ENCODE peak calls at places on chromosome X, in five cellular contexts. Z, E, K, C and D are unnamed samples.

GRCh38 chrX:68708503-68709290 is 61.2 kb downstream of the STARD8 start:
- DNase-seq in K (no peak), E (no peak), C (no peak), Z (no peak), D (no peak)

GRCh38 chrX:118510076-118510475 is 14.5 kb downstream of the DOCK11 start:
- DNase-seq in Z (no peak), C (no peak), K (no peak), E (no peak), D (no peak)

GRCh38 chrX:107551546-107551945 is 76.8 kb upstream of the PRPS1 start:
- DNase-seq in Z (no peak), K (no peak), C (no peak), E (no peak), D (no peak)

GRCh38 chrX:1224954-1225353 is 12.5 kb upstream of the CRLF2 start:
- DNase-seq in E (no peak), C (peak; percentile 21), Z (no peak), K (no peak), D (no peak)

GRCh38 chrX:150478496-150479492 is 89.6 kb upstream of the MTM1 start:
- DNase-seq in E (no peak), K (peak; percentile 20), Z (no peak), C (no peak), D (no peak)

GRCh38 chrX:109655802-109656201 is 30.8 kb upstream of the KCNE5 start:
- DNase-seq in E (no peak), C (no peak), Z (no peak), K (no peak), D (no peak)

GRCh38 chrX:68995386-68995779 is 166.6 kb downstream of the EFNB1 start:
- DNase-seq in C (no peak), E (no peak), Z (no peak), K (no peak), D (no peak)

GRCh38 chrX:38817004-38817703 is 15.9 kb downstream of the MID1IP1 start:
- DNase-seq in C (no peak), E (no peak), K (no peak), Z (no peak), D (peak; percentile 12)

GRCh38 chrX:119880552-119881437 is 9.2 kb downstream of the NDUFA1 start:
- DNase-seq in K (peak; percentile 35), E (no peak), Z (peak; percentile 36), C (no peak), D (peak; percentile 66)

GRCh38 chrX:39753296-39753996 is 344.3 kb downstream of the BCOR start:
- DNase-seq in Z (no peak), C (no peak), K (no peak), E (no peak), D (peak; percentile 50)

GRCh38 chrX:29376584-29376983 is 789.3 kb downstream of the IL1RAPL1 start:
- DNase-seq in C (no peak), K (no peak), E (no peak), Z (no peak), D (no peak)

GRCh38 chrX:120242807-120243206 is 7.8 kb upstream of the ZBTB33 start:
- DNase-seq in C (no peak), Z (no peak), K (no peak), E (no peak), D (no peak)

GRCh38 chrX:100980608-100981497 is 11.3 kb downstream of the ARL13A start:
- DNase-seq in C (peak; percentile 79), K (no peak), E (peak; percentile 61), Z (peak; percentile 16), D (peak; percentile 62)

GRCh38 chrX:110167952-110168451 is 149.9 kb downstream of the AMMECR1 start:
- DNase-seq in C (no peak), Z (peak; percentile 36), K (peak; percentile 53), E (no peak), D (peak; percentile 62)

GRCh38 chrX:63128509-63128908 is 222.6 kb downstream of the SPIN4 start:
- DNase-seq in C (no peak), Z (no peak), E (no peak), K (peak; percentile 9), D (peak; percentile 0)

GRCh38 chrX:121479406-121479805 is 432.0 kb downstream of the GLUD2 start:
- DNase-seq in Z (no peak), E (no peak), C (no peak), K (no peak), D (no peak)

GRCh38 chrX:29090811-29091210 is 503.6 kb downstream of the IL1RAPL1 start:
- DNase-seq in Z (no peak), E (no peak), C (no peak), K (no peak), D (peak; percentile 41)

GRCh38 chrX:153640736-153641574 is 6.0 kb upstream of the DUSP9 start:
- DNase-seq in Z (no peak), C (no peak), E (no peak), K (no peak), D (no peak)

GRCh38 chrX:30312858-30313257 is 3.7 kb upstream of the NR0B1 start:
- DNase-seq in Z (no peak), K (no peak), E (no peak), C (no peak), D (no peak)

GRCh38 chrX:136850441-136851175 is 29.9 kb downstream of the RBMX start:
- DNase-seq in C (no peak), Z (no peak), E (no peak), K (no peak), D (peak; percentile 56)

GRCh38 chrX:130718137-130718536 is 184.9 kb downstream of the ENOX2 start:
- DNase-seq in E (no peak), C (no peak), K (no peak), Z (no peak), D (no peak)

GRCh38 chrX:151830911-151831310 is 81.8 kb upstream of the MAGEA4 start:
- DNase-seq in K (no peak), E (no peak), C (no peak), Z (no peak), D (no peak)

GRCh38 chrX:1416965-1417760 is 25.2 kb upstream of the SLC25A6 start:
- DNase-seq in Z (no peak), E (no peak), K (no peak), C (peak; percentile 27), D (no peak)

GRCh38 chrX:148290937-148291336 is 209.5 kb upstream of the AFF2 start:
- DNase-seq in Z (no peak), K (no peak), C (no peak), E (no peak), D (no peak)
- H3K4me1 ChIP-seq in Z (no peaks in the 10 kb centered on the region), K (no peaks in the 10 kb centered on the region), C (no peaks in the 10 kb centered on the region), E (no peaks in the 10 kb centered on the region), D (no peaks in the 10 kb centered on the region)

DNA sequence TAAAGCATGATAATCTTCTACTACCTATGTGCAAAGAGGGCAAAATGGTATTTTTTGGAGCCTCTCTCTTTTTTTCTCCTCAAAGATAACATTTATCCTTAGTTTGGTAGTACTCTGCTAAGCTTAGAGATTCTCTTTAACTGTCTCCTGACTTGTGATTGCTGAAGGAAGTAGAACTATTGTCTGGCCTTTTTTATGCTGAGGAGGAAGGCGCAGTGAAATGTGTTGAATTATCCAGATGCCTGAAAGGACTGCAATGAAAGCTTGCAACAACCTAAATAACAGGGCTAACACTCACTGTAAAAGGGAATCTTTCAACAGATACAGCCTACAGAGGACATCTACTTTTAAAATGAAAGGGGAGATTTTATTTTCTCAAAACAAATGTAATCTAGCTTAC is 59.5 kb upstream of the CCDC160 start:
- DNase-seq in K (no peak), C (no peak), E (no peak), Z (no peak), D (peak; percentile 15)
- H3K4me1 ChIP-seq in K (peaks cover 9% of the 10 kb centered on the region), C (no peaks in the 10 kb centered on the region), E (no peaks in the 10 kb centered on the region), Z (no peaks in the 10 kb centered on the region), D (peaks cover 52% of the 10 kb centered on the region)

GRCh38 chrX:112851161-112851779 is 10.6 kb upstream of the AMOT start:
- DNase-seq in C (no peak), K (no peak), E (no peak), Z (no peak), D (no peak)
- H3K4me1 ChIP-seq in C (no peaks in the 10 kb centered on the region), K (no peaks in the 10 kb centered on the region), E (no peaks in the 10 kb centered on the region), Z (no peaks in the 10 kb centered on the region), D (peaks cover 6% of the 10 kb centered on the region)

DNA sequence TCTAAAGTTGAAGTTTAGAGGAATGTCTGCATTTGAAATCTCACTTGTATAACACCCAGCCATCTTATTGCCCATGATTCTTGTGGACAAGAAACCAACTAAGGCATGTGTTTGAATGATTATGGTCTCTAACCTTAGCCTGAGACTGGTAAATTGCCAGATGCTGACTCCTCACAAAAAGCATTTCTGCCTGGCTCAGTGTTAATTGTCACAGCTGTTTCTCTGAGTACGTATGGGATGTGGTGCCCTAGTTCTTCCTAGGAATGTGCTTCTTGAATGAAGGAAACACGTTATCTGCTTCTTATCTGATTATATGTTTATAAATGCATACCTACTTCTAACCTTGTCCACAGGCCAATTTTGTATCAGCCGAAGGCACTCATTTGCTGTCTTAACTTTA is 63.1 kb upstream of the NDP start:
- DNase-seq in Z (no peak), C (no peak), E (no peak), K (no peak), D (peak; percentile 79)
- H3K4me1 ChIP-seq in Z (peaks cover 13% of the 10 kb centered on the region), C (no peaks in the 10 kb centered on the region), E (no peaks in the 10 kb centered on the region), K (peaks cover 3% of the 10 kb centered on the region), D (no peaks in the 10 kb centered on the region)